ENCODE peak calls at places on chromosomes 2 and 18, in six cellular contexts. Z is MM.1S, G is tibial nerve, Q is lung, R is adrenal gland, X is brain microvascular endothelial cell. W is an unnamed sample. For H3K36me3, the result is how much of the 10 kb centered on the place peaks cover.

GRCh38 chr2:120394764-120395163 is 48.8 kb downstream of the INHBB start:
- DNase-seq in Z (no peak), X (no peak), Q (no peak), G (no peak), R (no peak), W (no peak)

GRCh38 chr2:189137519-189137918 is 42.0 kb downstream of the COL5A2 start:
- DNase-seq in Q (no peak), X (no peak), R (no peak), Z (no peak), G (no peak), W (no peak)

GRCh38 chr2:14514001-14514400 is 118.5 kb upstream of the LRATD1 start:
- DNase-seq in G (no peak), Q (no peak), X (no peak), R (no peak), Z (no peak), W (no peak)

GRCh38 chr2:188404341-188405004 is 112.8 kb downstream of the GULP1 start:
- DNase-seq in Q (no peak), Z (no peak), G (no peak), R (no peak), X (no peak), W (no peak)

GRCh38 chr18:10421859-10422258 is 32.6 kb upstream of the APCDD1 start:
- DNase-seq in R (no peak), Q (no peak), X (no peak), G (no peak), Z (no peak), W (no peak)

GRCh38 chr2:71156531-71156930 is 26.1 kb downstream of the MPHOSPH10 start:
- DNase-seq in Q (no peak), G (no peak), Z (peak), R (no peak), X (no peak), W (peak)

GRCh38 chr2:28390857-28391563 is 1.6 kb upstream of the FOSL2 start:
- DNase-seq in G (peak), X (peak), Z (peak), R (peak), Q (peak), W (peak)

GRCh38 chr18:63144748-63145147 is 174.8 kb downstream of the BCL2 start:
- DNase-seq in X (no peak), G (no peak), Q (no peak), Z (no peak), R (no peak), W (no peak)

GRCh38 chr2:97645112-97645699 is 656 bp upstream of the COX5B start:
- DNase-seq in R (no peak), Z (no peak), Q (no peak), G (no peak), X (no peak), W (no peak)

GRCh38 chr2:38959938-38960608 is 70.4 kb downstream of the ARHGEF33 start:
- DNase-seq in Q (peak), G (peak), X (peak), R (peak), Z (no peak), W (no peak)

GRCh38 chr2:217248312-217248935 is 388.6 kb upstream of the TNP1 start:
- DNase-seq in X (no peak), G (peak), Z (no peak), R (peak), Q (peak), W (no peak)

GRCh38 chr2:65267008-65267407 is 39.4 kb downstream of the ACTR2 start:
- DNase-seq in G (no peak), Q (no peak), R (no peak), Z (no peak), X (no peak), W (no peak)

GRCh38 chr2:28202718-28203117 is 189.9 kb upstream of the FOSL2 start:
- DNase-seq in Z (no peak), X (no peak), R (no peak), Q (no peak), G (no peak), W (no peak)

GRCh38 chr2:232919151-232919550 is 49.1 kb downstream of the SNORC start:
- DNase-seq in G (no peak), Z (no peak), X (no peak), R (no peak), Q (no peak), W (no peak)

GRCh38 chr2:168201211-168201610 is 46.2 kb downstream of the STK39 start:
- DNase-seq in R (no peak), G (no peak), X (no peak), Q (no peak), Z (no peak), W (no peak)

GRCh38 chr18:31486165-31486564 is 11.8 kb upstream of the DSG2 start:
- DNase-seq in X (no peak), Z (no peak), G (no peak), Q (no peak), R (no peak), W (no peak)

GRCh38 chr2:133044556-133044955 is 374.6 kb upstream of the LYPD1 start:
- DNase-seq in Q (no peak), R (no peak), X (no peak), G (no peak), Z (no peak), W (peak)

GRCh38 chr18:58748899-58749595 is 77.8 kb downstream of the MALT1 start:
- DNase-seq in X (no peak), Q (no peak), Z (no peak), R (no peak), G (no peak), W (no peak)

GRCh38 chr18:58745914-58746313 is 74.6 kb downstream of the MALT1 start:
- DNase-seq in Q (no peak), Z (no peak), X (no peak), G (no peak), R (no peak), W (no peak)
- H3K36me3 ChIP-seq in Q (under half), Z (under half), X (under half), G (under half), R (under half), W (half or more)

GRCh38 chr2:20250436-20250835 is 25.5 kb upstream of the SDC1 start:
- DNase-seq in Q (no peak), R (no peak), G (no peak), Z (no peak), X (no peak), W (no peak)

GRCh38 chr2:20254731-20255130 is 29.8 kb upstream of the SDC1 start:
- DNase-seq in G (no peak), R (no peak), Q (no peak), Z (no peak), X (no peak), W (no peak)

GRCh38 chr2:20247084-20247483 is 22.2 kb upstream of the SDC1 start:
- DNase-seq in Q (no peak), X (no peak), Z (no peak), R (no peak), G (no peak), W (no peak)

GRCh38 chr2:20249170-20249569 is 24.2 kb upstream of the SDC1 start:
- DNase-seq in R (no peak), Q (no peak), Z (no peak), G (no peak), X (no peak), W (no peak)
- H3K36me3 ChIP-seq in R (half or more), Q (under half), Z (under half), G (under half), X (under half), W (half or more)

GRCh38 chr2:154886316-154886715 is 187.8 kb downstream of the KCNJ3 start:
- DNase-seq in R (no peak), Z (no peak), X (no peak), G (no peak), Q (no peak), W (no peak)
- H3K36me3 ChIP-seq in R (under half), Z (under half), X (under half), G (under half), Q (under half), W (under half)

GRCh38 chr2:24265212-24265611 is 90.4 kb downstream of the FAM228A start:
- DNase-seq in R (no peak), X (no peak), Z (no peak), G (no peak), Q (no peak), W (no peak)
- H3K36me3 ChIP-seq in R (under half), X (under half), Z (under half), G (under half), Q (under half), W (under half)